ENCODE peak calls at places on chromosomes 5 and 9, in four cellular contexts. G is EL, X is ACHN, B is kidney tubule cell. T is an unnamed sample.

GRCh38 chr9:119004618-119004990 is 364.6 kb downstream of the BRINP1 start:
- DNase-seq in X (peak), G (peak), B (peak), T (no peak)

GRCh38 chr5:92713361-92713875 is 867.6 kb downstream of the NR2F1-AS1 start:
- DNase-seq in X (no peak), B (no peak), G (no peak), T (no peak)

GRCh38 chr5:96927008-96927407 is 8.9 kb upstream of the LNPEP start:
- DNase-seq in B (no peak), X (no peak), G (peak), T (peak)

GRCh38 chr5:124040799-124041198 is 528.8 kb downstream of the CSNK1G3 start:
- DNase-seq in G (no peak), X (no peak), B (no peak), T (no peak)

GRCh38 chr9:89765211-89765610 is 160.4 kb downstream of the GADD45G start:
- DNase-seq in X (no peak), B (no peak), G (no peak), T (no peak)

GRCh38 chr5:143755969-143756368 is 56.0 kb upstream of the HMHB1 start:
- DNase-seq in G (no peak), B (no peak), X (no peak), T (no peak)

GRCh38 chr9:17775646-17776045 is 196.8 kb downstream of the SH3GL2 start:
- DNase-seq in X (no peak), B (no peak), G (no peak), T (no peak)

GRCh38 chr5:1918488-1919208 is 35.9 kb upstream of the IRX4 start:
- DNase-seq in X (no peak), G (no peak), B (no peak), T (no peak)

GRCh38 chr9:4214506-4214905 is 85.4 kb downstream of the GLIS3 start:
- DNase-seq in G (no peak), B (no peak), X (no peak), T (no peak)

GRCh38 chr5:3535414-3536211 is 60.0 kb upstream of the IRX1 start:
- DNase-seq in G (no peak), B (no peak), X (no peak), T (no peak)

GRCh38 chr5:162657076-162657475 is 589.5 kb downstream of the GABRG2 start:
- DNase-seq in X (no peak), G (no peak), B (peak), T (peak)

GRCh38 chr9:120868676-120869359 is 8.2 kb downstream of the PHF19 start:
- DNase-seq in B (peak), X (peak), G (peak), T (peak)

T was measured in bronchial epithelial cell.